ENCODE peak calls at places on chromosomes 2 and 18, in five cellular contexts. Q, O, K, P and I are unnamed samples.
A peak's percentile ranks its signal among the peaks of the same experiment; 100 is the strongest.

GRCh38 chr2:218448934-218449333 is 30.0 kb downstream of the VIL1 start:
- DNase-seq in Q (peak; percentile 69), O (no peak), K (no peak), P (no peak), I (no peak)

GRCh38 chr2:85619617-85620016 is 3.6 kb downstream of the USP39 start:
- DNase-seq in Q (no peak), O (no peak), K (no peak), P (no peak), I (no peak)

GRCh38 chr2:1586946-1587840 is 157.1 kb downstream of the PXDN start:
- DNase-seq in Q (no peak), O (no peak), K (no peak), P (no peak), I (no peak)

GRCh38 chr2:144449028-144449406 is 70.9 kb downstream of the ZEB2 start:
- DNase-seq in Q (no peak), O (no peak), K (no peak), P (peak; percentile 74), I (no peak)

GRCh38 chr18:57137847-57138246 is 9.0 kb upstream of the BOD1L2 start:
- DNase-seq in Q (no peak), O (no peak), K (no peak), P (no peak), I (no peak)

GRCh38 chr2:202588647-202589581 is 45.9 kb upstream of the FAM117B start:
- DNase-seq in Q (peak; percentile 88), O (peak; percentile 74), K (peak; percentile 71), P (peak; percentile 52), I (peak; percentile 68)

GRCh38 chr2:98479959-98480524 is 35.4 kb downstream of the INPP4A start:
- DNase-seq in Q (peak; percentile 55), O (peak; percentile 82), K (no peak), P (peak; percentile 51), I (peak; percentile 65)

GRCh38 chr2:71658771-71659170 is 205.4 kb downstream of the DYSF start:
- DNase-seq in Q (no peak), O (no peak), K (no peak), P (no peak), I (no peak)

GRCh38 chr18:61893304-61893970 is 630 bp upstream of the RNF152 start:
- DNase-seq in Q (peak; percentile 53), O (peak; percentile 44), K (no peak), P (no peak), I (peak; percentile 65)

GRCh38 chr2:9982891-9983290 is 31.4 kb downstream of the GRHL1 start:
- DNase-seq in Q (no peak), O (no peak), K (no peak), P (no peak), I (no peak)

GRCh38 chr2:69781321-69782248 is 39.7 kb downstream of the ANXA4 start:
- DNase-seq in Q (peak; percentile 76), O (no peak), K (no peak), P (no peak), I (no peak)

GRCh38 chr2:17719562-17720371 is 33.8 kb downstream of the SMC6 start:
- DNase-seq in Q (no peak), O (peak; percentile 15), K (peak; percentile 10), P (no peak), I (no peak)

GRCh38 chr2:96580771-96581170 is 44.2 kb downstream of the ARID5A start:
- DNase-seq in Q (no peak), O (no peak), K (no peak), P (no peak), I (no peak)

GRCh38 chr2:14944562-14945346 is 312.2 kb downstream of the LRATD1 start:
- DNase-seq in Q (no peak), O (peak; percentile 72), K (peak; percentile 8), P (no peak), I (no peak)

GRCh38 chr2:235171511-235172130 is 219.8 kb downstream of the SH3BP4 start:
- DNase-seq in Q (no peak), O (no peak), K (no peak), P (no peak), I (no peak)

GRCh38 chr2:152376968-152377367 is 42.0 kb downstream of the FMNL2 start:
- DNase-seq in Q (no peak), O (no peak), K (no peak), P (no peak), I (no peak)

GRCh38 chr2:232142049-232142448 is 180.5 kb downstream of the DIS3L2 start:
- DNase-seq in Q (peak; percentile 48), O (peak; percentile 51), K (peak; percentile 17), P (no peak), I (no peak)

GRCh38 chr18:42334931-42335330 is 379.9 kb downstream of the PIK3C3 start:
- DNase-seq in Q (no peak), O (no peak), K (no peak), P (no peak), I (no peak)

GRCh38 chr2:102266204-102266603 is 45.2 kb upstream of the IL1RL1 start:
- DNase-seq in Q (no peak), O (no peak), K (no peak), P (peak; percentile 77), I (no peak)

GRCh38 chr18:11497585-11497984 is 111.8 kb upstream of the SLC35G4 start:
- DNase-seq in Q (no peak), O (no peak), K (no peak), P (no peak), I (no peak)

GRCh38 chr2:29143657-29144056 is 28.4 kb downstream of the CLIP4 start:
- DNase-seq in Q (no peak), O (no peak), K (no peak), P (peak; percentile 25), I (no peak)

GRCh38 chr2:228774548-228774947 is 496.5 kb downstream of the PID1 start:
- DNase-seq in Q (no peak), O (no peak), K (no peak), P (no peak), I (no peak)

GRCh38 chr18:59660976-59661743 is 36.1 kb downstream of the CCBE1 start:
- DNase-seq in Q (no peak), O (no peak), K (no peak), P (no peak), I (no peak)

GRCh38 chr18:44761812-44762211 is 81.1 kb downstream of the SETBP1 start:
- DNase-seq in Q (no peak), O (no peak), K (no peak), P (peak; percentile 76), I (no peak)

GRCh38 chr2:145332210-145332609 is 812.3 kb upstream of the ZEB2 start:
- DNase-seq in Q (no peak), O (no peak), K (no peak), P (no peak), I (no peak)

GRCh38 chr2:238233625-238234024 is 6.2 kb downstream of the HES6 start:
- DNase-seq in Q (no peak), O (no peak), K (no peak), P (no peak), I (no peak)

GRCh38 chr2:238228700-238229099 is 11.1 kb downstream of the HES6 start:
- DNase-seq in Q (no peak), O (no peak), K (no peak), P (no peak), I (no peak)

GRCh38 chr2:238231809-238232208 is 8.0 kb downstream of the HES6 start:
- DNase-seq in Q (no peak), O (no peak), K (no peak), P (no peak), I (no peak)

GRCh38 chr2:238231251-238231793 is 8.5 kb downstream of the HES6 start:
- DNase-seq in Q (peak; percentile 91), O (peak; percentile 77), K (peak; percentile 13), P (peak; percentile 85), I (peak; percentile 66)

GRCh38 chr2:238230699-238231098 is 9.1 kb downstream of the HES6 start:
- DNase-seq in Q (no peak), O (no peak), K (no peak), P (no peak), I (no peak)
- H3K4me3 ChIP-seq in Q (peak overlapping the region; percentile 56), O (peak overlapping the region; percentile 60), K (peak overlapping the region; percentile 90), P (peak overlapping the region; percentile 53), I (peak overlapping the region; percentile 60)

DNA sequence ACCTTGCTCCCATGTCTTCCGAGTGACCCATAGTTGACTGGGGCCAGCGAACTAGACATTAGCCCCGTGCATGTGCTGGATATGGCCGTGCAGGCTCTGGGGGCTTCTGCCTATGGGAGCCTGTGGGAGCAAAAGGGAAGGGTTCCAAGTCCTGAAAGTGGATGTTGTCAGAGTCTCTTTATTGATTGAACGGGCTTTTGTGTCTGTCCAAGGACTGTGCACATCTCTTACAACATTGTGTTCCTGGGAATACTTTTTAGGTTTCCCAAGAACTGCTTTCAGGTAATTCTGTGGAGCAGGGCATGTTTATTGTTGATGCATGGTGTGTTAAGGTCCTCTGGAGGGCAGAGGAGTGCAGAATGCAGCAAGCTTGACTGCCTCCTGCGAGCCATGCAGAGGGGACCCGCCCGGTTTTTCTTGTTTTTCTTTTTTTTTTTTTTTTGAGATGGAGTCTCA is 5.0 kb downstream of the RNF144A start:
- DNase-seq in Q (no peak), O (no peak), K (no peak), P (no peak), I (no peak)
- TF ChIP-seq CTCF in Q (no peak), O (no peak), K (no peak), P (no peak), I (no peak)

GRCh38 chr2:176111891-176112374 is 4.6 kb upstream of the HOXD10 start:
- DNase-seq in Q (peak; percentile 39), O (no peak), K (no peak), P (no peak), I (no peak)

GRCh38 chr2:176109226-176109954 is 2.3 kb downstream of the HOXD11 start:
- DNase-seq in Q (no peak), O (no peak), K (no peak), P (no peak), I (no peak)

GRCh38 chr2:176110975-176111663 is 4.0 kb downstream of the HOXD11 start:
- DNase-seq in Q (peak; percentile 75), O (peak; percentile 34), K (no peak), P (no peak), I (no peak)

GRCh38 chr2:176107731-176108181 is 676 bp downstream of the HOXD11 start:
- DNase-seq in Q (no peak), O (no peak), K (no peak), P (no peak), I (no peak)

DNA sequence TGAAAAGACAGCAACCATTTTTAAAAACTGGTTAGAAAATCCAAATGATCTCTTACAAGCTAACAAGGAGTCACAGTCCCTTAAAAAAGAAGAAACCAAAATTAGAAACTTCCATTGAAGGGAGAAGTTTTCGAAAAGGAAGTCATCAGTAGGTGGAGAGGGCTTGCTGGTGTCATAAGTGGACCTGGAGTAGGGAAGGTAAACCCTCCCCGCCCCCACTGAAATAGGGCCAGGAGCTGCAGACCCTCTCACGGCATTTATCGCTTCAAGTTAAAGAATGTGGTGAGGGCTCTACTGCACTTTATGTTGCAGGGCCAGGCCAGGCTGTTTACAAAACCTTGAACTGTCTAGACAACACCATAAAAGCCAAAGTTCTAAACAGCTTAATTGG is 2.9 kb downstream of the HOXD11 start:
- DNase-seq in Q (no peak), O (no peak), K (no peak), P (no peak), I (no peak)
- H3K27me3 ChIP-seq in Q (peaks cover 90% of the 10 kb centered on the region), O (peaks cover 62% of the 10 kb centered on the region), K (peaks cover 5% of the 10 kb centered on the region), P (peaks cover 96% of the 10 kb centered on the region), I (peaks cover 98% of the 10 kb centered on the region)

GRCh38 chr2:120231974-120232635 is 8.9 kb upstream of the TMEM185B start:
- DNase-seq in Q (peak; percentile 82), O (peak; percentile 96), K (no peak), P (peak; percentile 13), I (no peak)
- H3K4me3 ChIP-seq in Q (peak overlapping the region; percentile 42), O (peak overlapping the region; percentile 72), K (peak overlapping the region; percentile 45), P (peak overlapping the region; percentile 59), I (no peak overlapping the region)